ENCODE peak calls at places on chromosomes 13 and 19, in seven cellular contexts. One of them, this sample, is unnamed.
A peak's percentile ranks its signal among the peaks of the same experiment; 100 is the strongest.

GRCh38 chr19:29525901-29526729 is at the start of gene VSTM2B:
- DNase-seq in K562: peak; percentile 36
- DNase-seq in SK-N-SH: peak; percentile 54
- DNase-seq in T47D: no peak
- DNase-seq in HepG2: no peak
- DNase-seq in GM12878: no peak
- DNase-seq in HCT116: no peak
- DNase-seq in this sample: peak; percentile 71

GRCh38 chr13:77752512-77753069 is 55.1 kb downstream of the SLAIN1 start:
- DNase-seq in K562: no peak
- DNase-seq in SK-N-SH: no peak
- DNase-seq in T47D: no peak
- DNase-seq in HepG2: no peak
- DNase-seq in GM12878: no peak
- DNase-seq in HCT116: no peak
- DNase-seq in this sample: no peak

GRCh38 chr13:73618275-73618865 is 515.8 kb downstream of the KLF12 start:
- DNase-seq in K562: no peak
- DNase-seq in SK-N-SH: no peak
- DNase-seq in T47D: peak; percentile 15
- DNase-seq in HepG2: peak; percentile 8
- DNase-seq in GM12878: no peak
- DNase-seq in HCT116: no peak
- DNase-seq in this sample: no peak

GRCh38 chr19:6216996-6217751 is 62.6 kb downstream of the MLLT1 start:
- DNase-seq in K562: peak; percentile 78
- DNase-seq in SK-N-SH: peak; percentile 93
- DNase-seq in T47D: no peak
- DNase-seq in HepG2: no peak
- DNase-seq in GM12878: no peak
- DNase-seq in HCT116: no peak
- DNase-seq in this sample: peak; percentile 17

GRCh38 chr13:98068511-98068910 is 74.4 kb upstream of the FARP1 start:
- DNase-seq in K562: no peak
- DNase-seq in SK-N-SH: no peak
- DNase-seq in T47D: peak; percentile 22
- DNase-seq in HepG2: no peak
- DNase-seq in GM12878: no peak
- DNase-seq in HCT116: no peak
- DNase-seq in this sample: no peak

GRCh38 chr19:1690570-1691307 is 38.3 kb upstream of the TCF3 start:
- DNase-seq in K562: peak; percentile 96
- DNase-seq in SK-N-SH: peak; percentile 90
- DNase-seq in T47D: peak; percentile 73
- DNase-seq in HepG2: no peak
- DNase-seq in GM12878: no peak
- DNase-seq in HCT116: no peak
- DNase-seq in this sample: peak; percentile 38

GRCh38 chr13:32761472-32761871 is 175.2 kb downstream of the PDS5B start:
- DNase-seq in K562: no peak
- DNase-seq in SK-N-SH: no peak
- DNase-seq in T47D: no peak
- DNase-seq in HepG2: no peak
- DNase-seq in GM12878: no peak
- DNase-seq in HCT116: no peak
- DNase-seq in this sample: no peak

GRCh38 chr19:11050323-11051114 is 38.7 kb upstream of the LDLR start:
- DNase-seq in K562: no peak
- DNase-seq in SK-N-SH: no peak
- DNase-seq in T47D: no peak
- DNase-seq in HepG2: no peak
- DNase-seq in GM12878: no peak
- DNase-seq in HCT116: no peak
- DNase-seq in this sample: no peak

GRCh38 chr19:19106061-19106551 is 32.2 kb downstream of the TMEM161A start:
- DNase-seq in K562: no peak
- DNase-seq in SK-N-SH: no peak
- DNase-seq in T47D: no peak
- DNase-seq in HepG2: no peak
- DNase-seq in GM12878: no peak
- DNase-seq in HCT116: no peak
- DNase-seq in this sample: no peak

GRCh38 chr13:45063261-45063870 is 56.9 kb upstream of the GTF2F2 start:
- DNase-seq in K562: no peak
- DNase-seq in SK-N-SH: no peak
- DNase-seq in T47D: no peak
- DNase-seq in HepG2: no peak
- DNase-seq in GM12878: no peak
- DNase-seq in HCT116: no peak
- DNase-seq in this sample: no peak

GRCh38 chr13:25378528-25378927 is 6.8 kb downstream of the ATP8A2 start:
- DNase-seq in K562: no peak
- DNase-seq in SK-N-SH: no peak
- DNase-seq in T47D: no peak
- DNase-seq in HepG2: no peak
- DNase-seq in GM12878: no peak
- DNase-seq in HCT116: no peak
- DNase-seq in this sample: no peak

GRCh38 chr13:41111454-41111853 is 21.1 kb downstream of the KBTBD6 start:
- DNase-seq in K562: no peak
- DNase-seq in SK-N-SH: no peak
- DNase-seq in T47D: no peak
- DNase-seq in HepG2: no peak
- DNase-seq in GM12878: no peak
- DNase-seq in HCT116: no peak
- DNase-seq in this sample: no peak

DNA sequence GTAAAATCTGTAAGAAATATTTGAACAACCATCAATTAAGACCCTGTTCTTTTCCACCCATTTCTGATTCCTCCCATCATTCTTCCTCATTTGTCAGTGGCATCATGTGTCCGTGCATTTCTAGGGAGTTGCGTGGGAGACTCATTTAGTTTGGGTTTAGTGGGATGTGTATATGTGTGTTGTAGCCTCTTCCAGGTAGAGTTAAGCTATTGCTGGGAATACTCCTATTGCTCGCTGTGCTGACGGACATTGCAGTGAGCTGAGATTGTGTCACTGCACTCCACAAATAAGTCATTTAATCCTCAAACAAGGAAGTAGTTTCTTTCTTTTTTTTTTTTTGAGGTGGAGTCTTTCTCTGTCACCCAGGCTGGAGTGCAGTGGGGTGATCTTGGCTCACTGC is 42.1 kb upstream of the RCBTB2 start:
- DNase-seq in K562: no peak
- DNase-seq in SK-N-SH: no peak
- DNase-seq in T47D: no peak
- DNase-seq in HepG2: no peak
- DNase-seq in GM12878: no peak
- DNase-seq in HCT116: no peak
- DNase-seq in this sample: no peak
- TF ChIP-seq JUND in K562: no peak
- TF ChIP-seq JUND in SK-N-SH: no peak
- TF ChIP-seq JUND in T47D: no peak
- TF ChIP-seq JUND in HepG2: no peak
- TF ChIP-seq JUND in GM12878: no peak
- TF ChIP-seq JUND in HCT116: no peak
- TF ChIP-seq JUND in this sample: no peak

GRCh38 chr13:28864544-28864943 is 44.4 kb downstream of the MTUS2 start:
- DNase-seq in K562: no peak
- DNase-seq in SK-N-SH: no peak
- DNase-seq in T47D: no peak
- DNase-seq in HepG2: no peak
- DNase-seq in GM12878: peak; percentile 17
- DNase-seq in HCT116: no peak
- DNase-seq in this sample: no peak
- TF ChIP-seq JUND in K562: no peak
- TF ChIP-seq JUND in SK-N-SH: no peak
- TF ChIP-seq JUND in T47D: no peak
- TF ChIP-seq JUND in HepG2: no peak
- TF ChIP-seq JUND in GM12878: no peak
- TF ChIP-seq JUND in HCT116: no peak
- TF ChIP-seq JUND in this sample: no peak

GRCh38 chr19:4046946-4047683 is 19.6 kb downstream of the ZBTB7A start:
- DNase-seq in K562: no peak
- DNase-seq in SK-N-SH: no peak
- DNase-seq in T47D: no peak
- DNase-seq in HepG2: no peak
- DNase-seq in GM12878: no peak
- DNase-seq in HCT116: no peak
- DNase-seq in this sample: no peak
- TF ChIP-seq JUND in K562: no peak
- TF ChIP-seq JUND in SK-N-SH: no peak
- TF ChIP-seq JUND in T47D: no peak
- TF ChIP-seq JUND in HepG2: no peak
- TF ChIP-seq JUND in GM12878: no peak
- TF ChIP-seq JUND in HCT116: no peak
- TF ChIP-seq JUND in this sample: no peak

GRCh38 chr13:99417821-99418662 is 83.2 kb upstream of the TM9SF2 start:
- DNase-seq in K562: no peak
- DNase-seq in SK-N-SH: no peak
- DNase-seq in T47D: no peak
- DNase-seq in HepG2: no peak
- DNase-seq in GM12878: no peak
- DNase-seq in HCT116: no peak
- DNase-seq in this sample: no peak
- TF ChIP-seq JUND in K562: no peak
- TF ChIP-seq JUND in SK-N-SH: no peak
- TF ChIP-seq JUND in T47D: no peak
- TF ChIP-seq JUND in HepG2: no peak
- TF ChIP-seq JUND in GM12878: no peak
- TF ChIP-seq JUND in HCT116: no peak
- TF ChIP-seq JUND in this sample: no peak